ENCODE peak calls at places on chromosomes 6 and 20, in six cellular contexts. R, F, I, W, S and A are unnamed samples.

GRCh38 chr20:63565699-63566335 is 8.2 kb downstream of the HELZ2 start:
- DNase-seq in W (no peak), S (no peak), I (no peak), F (no peak), R (no peak), A (no peak)

GRCh38 chr6:109947001-109947400 is 31.1 kb upstream of the GPR6 start:
- DNase-seq in W (no peak), R (no peak), I (no peak), F (no peak), S (no peak), A (no peak)

GRCh38 chr20:47113362-47114118 is 218.9 kb downstream of the EYA2 start:
- DNase-seq in W (no peak), I (no peak), S (no peak), F (no peak), R (no peak), A (no peak)

GRCh38 chr20:18585134-18585533 is 2.7 kb upstream of the DTD1 start:
- DNase-seq in W (no peak), R (no peak), I (no peak), F (no peak), S (peak; percentile 24), A (no peak)

GRCh38 chr6:160926281-160927276 is 65.0 kb upstream of the MAP3K4 start:
- DNase-seq in F (no peak), I (no peak), R (no peak), W (no peak), S (no peak), A (no peak)

GRCh38 chr6:99080191-99080590 is 132.4 kb upstream of the FBXL4 start:
- DNase-seq in W (no peak), F (no peak), I (no peak), R (no peak), S (no peak), A (no peak)

GRCh38 chr6:110394409-110394808 is 21.0 kb downstream of the DDO start:
- DNase-seq in S (no peak), F (no peak), W (no peak), R (no peak), I (no peak), A (no peak)

GRCh38 chr6:6858533-6858982 is 249.2 kb upstream of the RREB1 start:
- DNase-seq in R (no peak), S (no peak), W (no peak), I (no peak), F (no peak), A (no peak)

GRCh38 chr20:63182425-63182824 is 33.5 kb downstream of the YTHDF1 start:
- DNase-seq in I (no peak), S (no peak), F (no peak), R (no peak), W (no peak), A (no peak)

GRCh38 chr6:29791162-29791561 is 36.5 kb upstream of the HLA-G start:
- DNase-seq in S (no peak), F (no peak), R (no peak), W (no peak), I (no peak), A (no peak)

GRCh38 chr6:29791786-29792122 is 35.9 kb upstream of the HLA-G start:
- DNase-seq in W (no peak), I (no peak), F (no peak), R (no peak), S (no peak), A (no peak)

GRCh38 chr6:29793796-29794195 is 33.8 kb upstream of the HLA-G start:
- DNase-seq in I (no peak), R (no peak), S (no peak), W (no peak), F (no peak), A (no peak)

GRCh38 chr6:29793036-29793356 is 34.6 kb upstream of the HLA-G start:
- DNase-seq in W (no peak), I (no peak), F (no peak), S (no peak), R (no peak), A (no peak)

GRCh38 chr6:29792123-29793035 is 35.2 kb upstream of the HLA-G start:
- DNase-seq in W (peak; percentile 69), I (peak; percentile 69), S (peak; percentile 21), R (peak; percentile 64), F (peak; percentile 71), A (no peak)
- TF ChIP-seq CTCF in W (peak; percentile 56), I (peak; percentile 53), S (peak; percentile 49), R (no peak), F (no peak), A (peak; percentile 82)

GRCh38 chr6:33826537-33826936 is 22.7 kb upstream of the MLN start:
- DNase-seq in R (no peak), I (no peak), S (no peak), W (no peak), F (no peak), A (peak; percentile 60)
- TF ChIP-seq CTCF in R (no peak), I (no peak), S (no peak), W (no peak), F (no peak), A (no peak)

DNA sequence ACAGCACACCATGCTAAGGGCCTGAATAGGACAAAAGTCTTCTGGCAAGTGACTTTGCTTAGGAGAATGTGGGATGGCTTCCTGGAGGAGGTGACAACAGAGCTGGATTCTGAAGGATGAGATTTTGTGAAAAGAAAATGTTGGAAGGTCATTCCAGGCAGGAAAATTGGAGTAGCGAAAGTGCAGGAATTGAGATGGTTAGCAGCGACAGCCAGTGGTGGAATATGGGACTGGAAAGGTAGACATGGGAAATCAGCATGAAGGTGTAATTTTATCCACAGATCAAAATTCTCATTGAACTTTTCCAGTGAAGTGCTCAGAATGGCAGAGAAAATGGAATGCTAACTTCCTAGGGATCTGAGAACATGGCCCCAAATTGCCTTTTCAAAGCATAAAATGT is 5.7 kb upstream of the BACH2 start:
- DNase-seq in F (no peak), R (no peak), W (no peak), S (no peak), I (no peak), A (no peak)
- TF ChIP-seq CTCF in F (no peak), R (no peak), W (peak; percentile 15), S (no peak), I (no peak), A (no peak)

GRCh38 chr20:15342987-15343639 is 1005.7 kb upstream of the FLRT3 start:
- DNase-seq in W (no peak), F (no peak), I (no peak), R (no peak), S (no peak), A (no peak)

GRCh38 chr20:15346657-15347280 is 1009.4 kb upstream of the FLRT3 start:
- DNase-seq in I (no peak), F (no peak), R (no peak), W (no peak), S (no peak), A (no peak)

GRCh38 chr20:15345287-15345686 is 1007.9 kb upstream of the FLRT3 start:
- DNase-seq in F (no peak), W (no peak), S (no peak), R (no peak), I (no peak), A (no peak)
- TF ChIP-seq CTCF in F (no peak), W (no peak), S (no peak), R (no peak), I (no peak), A (no peak)

GRCh38 chr6:166514196-166514595 is 72.3 kb downstream of the RAMACL start:
- DNase-seq in W (no peak), R (no peak), I (no peak), S (no peak), F (no peak), A (no peak)

GRCh38 chr6:166509193-166509592 is 77.3 kb downstream of the RAMACL start:
- DNase-seq in S (no peak), F (no peak), R (no peak), I (no peak), W (no peak), A (no peak)

GRCh38 chr6:166511316-166511715 is 75.2 kb downstream of the RAMACL start:
- DNase-seq in R (no peak), S (no peak), W (no peak), I (no peak), F (no peak), A (no peak)

GRCh38 chr6:166515072-166515810 is 71.2 kb downstream of the RAMACL start:
- DNase-seq in R (no peak), F (no peak), S (peak; percentile 73), I (peak; percentile 92), W (peak; percentile 30), A (no peak)

GRCh38 chr6:166512567-166512966 is 73.9 kb downstream of the RAMACL start:
- DNase-seq in R (no peak), S (no peak), W (no peak), F (peak; percentile 39), I (no peak), A (no peak)
- TF ChIP-seq CTCF in R (no peak), S (no peak), W (no peak), F (no peak), I (no peak), A (no peak)

GRCh38 chr20:42018979-42019378 is 400.8 kb upstream of the CHD6 start:
- DNase-seq in S (peak; percentile 16), R (no peak), W (no peak), F (no peak), I (no peak), A (no peak)
- TF ChIP-seq CTCF in S (no peak), R (no peak), W (no peak), F (no peak), I (no peak), A (no peak)

GRCh38 chr20:33821270-33821836 is 10.2 kb downstream of the CHMP4B start:
- DNase-seq in I (no peak), W (no peak), R (no peak), S (no peak), F (no peak), A (no peak)

GRCh38 chr20:33817411-33817810 is 6.3 kb downstream of the CHMP4B start:
- DNase-seq in S (no peak), R (no peak), I (no peak), W (no peak), F (no peak), A (no peak)

GRCh38 chr20:33819456-33819855 is 8.3 kb downstream of the CHMP4B start:
- DNase-seq in R (no peak), S (no peak), F (no peak), I (no peak), W (no peak), A (no peak)

GRCh38 chr20:33822423-33822822 is 11.3 kb downstream of the CHMP4B start:
- DNase-seq in F (no peak), S (no peak), R (no peak), W (no peak), I (no peak), A (no peak)

DNA sequence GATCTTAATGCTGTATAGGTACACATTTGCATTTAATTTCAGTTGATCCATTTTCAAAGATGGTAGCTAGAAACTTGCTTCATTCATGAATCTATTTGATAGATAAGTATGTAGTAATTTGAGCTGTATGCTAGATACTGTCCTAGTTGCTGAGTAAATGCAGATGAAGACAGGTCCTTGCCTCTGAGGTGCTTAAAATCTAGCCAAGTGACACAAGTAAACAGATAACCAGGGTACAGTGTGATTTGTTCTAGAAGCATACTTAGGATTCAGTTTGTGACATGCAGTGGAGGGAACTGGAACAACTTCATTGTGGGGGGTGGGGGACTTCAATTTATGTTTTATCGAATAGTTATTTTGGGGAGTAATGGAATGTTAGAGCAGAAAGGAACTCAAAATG is 9.2 kb downstream of the CHMP4B start:
- DNase-seq in S (no peak), F (no peak), R (no peak), W (no peak), I (no peak), A (no peak)
- TF ChIP-seq CTCF in S (no peak), F (no peak), R (no peak), W (no peak), I (no peak), A (no peak)